ENCODE peak calls at places on chromosomes 7 and 10, in seven cellular contexts. One of them, this sample, is unnamed.

GRCh38 chr10:3785849-3786290 is 861 bp upstream of the KLF6 start:
- DNase-seq in foreskin fibroblast: peak
- DNase-seq in left colon: no peak
- DNase-seq in germinal center: no peak
- DNase-seq in GM03348: no peak
- DNase-seq in M059J: peak
- DNase-seq in nephron progenitor cell: peak
- DNase-seq in this sample: no peak

GRCh38 chr7:151436446-151437162 is 3.3 kb downstream of the CRYGN start:
- DNase-seq in foreskin fibroblast: peak
- DNase-seq in left colon: no peak
- DNase-seq in germinal center: no peak
- DNase-seq in GM03348: peak
- DNase-seq in M059J: no peak
- DNase-seq in nephron progenitor cell: no peak
- DNase-seq in this sample: no peak

GRCh38 chr10:6202098-6202683 is 541 bp upstream of the PFKFB3 start:
- DNase-seq in foreskin fibroblast: no peak
- DNase-seq in left colon: peak
- DNase-seq in germinal center: peak
- DNase-seq in GM03348: no peak
- DNase-seq in M059J: peak
- DNase-seq in nephron progenitor cell: peak
- DNase-seq in this sample: no peak

GRCh38 chr7:47751068-47751467 is 169.2 kb upstream of the TNS3 start:
- DNase-seq in foreskin fibroblast: no peak
- DNase-seq in left colon: no peak
- DNase-seq in germinal center: no peak
- DNase-seq in GM03348: no peak
- DNase-seq in M059J: no peak
- DNase-seq in nephron progenitor cell: no peak
- DNase-seq in this sample: no peak

GRCh38 chr10:95637140-95637539 is 19.4 kb downstream of the ALDH18A1 start:
- DNase-seq in foreskin fibroblast: no peak
- DNase-seq in left colon: no peak
- DNase-seq in germinal center: no peak
- DNase-seq in GM03348: no peak
- DNase-seq in M059J: no peak
- DNase-seq in nephron progenitor cell: no peak
- DNase-seq in this sample: no peak

GRCh38 chr10:102280397-102281015 is 35.2 kb downstream of the GBF1 start:
- DNase-seq in foreskin fibroblast: peak
- DNase-seq in left colon: no peak
- DNase-seq in germinal center: no peak
- DNase-seq in GM03348: peak
- DNase-seq in M059J: no peak
- DNase-seq in nephron progenitor cell: no peak
- DNase-seq in this sample: peak

GRCh38 chr10:43299579-43299978 is 32.7 kb upstream of the RASGEF1A start:
- DNase-seq in foreskin fibroblast: no peak
- DNase-seq in left colon: no peak
- DNase-seq in germinal center: no peak
- DNase-seq in GM03348: no peak
- DNase-seq in M059J: no peak
- DNase-seq in nephron progenitor cell: no peak
- DNase-seq in this sample: no peak

GRCh38 chr10:103896225-103896624 is 21.8 kb downstream of the STN1 start:
- DNase-seq in foreskin fibroblast: peak
- DNase-seq in left colon: no peak
- DNase-seq in germinal center: no peak
- DNase-seq in GM03348: no peak
- DNase-seq in M059J: peak
- DNase-seq in nephron progenitor cell: no peak
- DNase-seq in this sample: no peak

GRCh38 chr7:37150856-37151255 is 297.8 kb downstream of the ELMO1 start:
- DNase-seq in foreskin fibroblast: no peak
- DNase-seq in left colon: no peak
- DNase-seq in germinal center: no peak
- DNase-seq in GM03348: no peak
- DNase-seq in M059J: no peak
- DNase-seq in nephron progenitor cell: no peak
- DNase-seq in this sample: no peak

GRCh38 chr7:13352677-13353076 is 636.8 kb downstream of the ETV1 start:
- DNase-seq in foreskin fibroblast: no peak
- DNase-seq in left colon: no peak
- DNase-seq in germinal center: no peak
- DNase-seq in GM03348: no peak
- DNase-seq in M059J: no peak
- DNase-seq in nephron progenitor cell: no peak
- DNase-seq in this sample: no peak

GRCh38 chr10:13745271-13745670 is 158.5 kb downstream of the PRPF18 start:
- DNase-seq in foreskin fibroblast: no peak
- DNase-seq in left colon: no peak
- DNase-seq in germinal center: no peak
- DNase-seq in GM03348: no peak
- DNase-seq in M059J: no peak
- DNase-seq in nephron progenitor cell: no peak
- DNase-seq in this sample: no peak

GRCh38 chr10:70503776-70504175 is 25.2 kb downstream of the PALD1 start:
- DNase-seq in foreskin fibroblast: no peak
- DNase-seq in left colon: no peak
- DNase-seq in germinal center: no peak
- DNase-seq in GM03348: no peak
- DNase-seq in M059J: no peak
- DNase-seq in nephron progenitor cell: no peak
- DNase-seq in this sample: no peak

GRCh38 chr10:49187950-49188761 is at the start of gene TMEM273:
- DNase-seq in foreskin fibroblast: no peak
- DNase-seq in left colon: peak
- DNase-seq in germinal center: peak
- DNase-seq in GM03348: no peak
- DNase-seq in M059J: peak
- DNase-seq in nephron progenitor cell: no peak
- DNase-seq in this sample: peak

GRCh38 chr7:24911213-24911603 is 68.8 kb downstream of the OSBPL3 start:
- DNase-seq in foreskin fibroblast: no peak
- DNase-seq in left colon: no peak
- DNase-seq in germinal center: peak
- DNase-seq in GM03348: no peak
- DNase-seq in M059J: no peak
- DNase-seq in nephron progenitor cell: no peak
- DNase-seq in this sample: no peak

GRCh38 chr10:78408671-78409472 is 375.2 kb downstream of the RPS24 start:
- DNase-seq in foreskin fibroblast: no peak
- DNase-seq in left colon: peak
- DNase-seq in germinal center: no peak
- DNase-seq in GM03348: peak
- DNase-seq in M059J: peak
- DNase-seq in nephron progenitor cell: no peak
- DNase-seq in this sample: peak

GRCh38 chr7:157683251-157684156 is 346.7 kb downstream of the DNAJB6 start:
- DNase-seq in foreskin fibroblast: no peak
- DNase-seq in left colon: no peak
- DNase-seq in germinal center: no peak
- DNase-seq in GM03348: no peak
- DNase-seq in M059J: no peak
- DNase-seq in nephron progenitor cell: no peak
- DNase-seq in this sample: no peak

GRCh38 chr10:110395350-110396283 is 90.9 kb upstream of the SMNDC1 start:
- DNase-seq in foreskin fibroblast: peak
- DNase-seq in left colon: peak
- DNase-seq in germinal center: no peak
- DNase-seq in GM03348: no peak
- DNase-seq in M059J: peak
- DNase-seq in nephron progenitor cell: peak
- DNase-seq in this sample: peak

GRCh38 chr10:22537810-22538209 is 176.6 kb downstream of the PIP4K2A start:
- DNase-seq in foreskin fibroblast: no peak
- DNase-seq in left colon: no peak
- DNase-seq in germinal center: no peak
- DNase-seq in GM03348: no peak
- DNase-seq in M059J: no peak
- DNase-seq in nephron progenitor cell: no peak
- DNase-seq in this sample: peak

GRCh38 chr10:132541601-132542011 is 4.0 kb downstream of the INPP5A start:
- DNase-seq in foreskin fibroblast: no peak
- DNase-seq in left colon: peak
- DNase-seq in germinal center: no peak
- DNase-seq in GM03348: no peak
- DNase-seq in M059J: no peak
- DNase-seq in nephron progenitor cell: no peak
- DNase-seq in this sample: no peak

GRCh38 chr7:30923009-30923773 is 11.5 kb downstream of the AQP1 start:
- DNase-seq in foreskin fibroblast: no peak
- DNase-seq in left colon: no peak
- DNase-seq in germinal center: no peak
- DNase-seq in GM03348: no peak
- DNase-seq in M059J: no peak
- DNase-seq in nephron progenitor cell: peak
- DNase-seq in this sample: no peak

GRCh38 chr7:85160223-85160622 is 26.6 kb downstream of the SEMA3D start:
- DNase-seq in foreskin fibroblast: peak
- DNase-seq in left colon: no peak
- DNase-seq in germinal center: no peak
- DNase-seq in GM03348: peak
- DNase-seq in M059J: peak
- DNase-seq in nephron progenitor cell: no peak
- DNase-seq in this sample: no peak

GRCh38 chr10:119270893-119271361 is 63.6 kb downstream of the GRK5 start:
- DNase-seq in foreskin fibroblast: no peak
- DNase-seq in left colon: peak
- DNase-seq in germinal center: peak
- DNase-seq in GM03348: no peak
- DNase-seq in M059J: no peak
- DNase-seq in nephron progenitor cell: no peak
- DNase-seq in this sample: peak

GRCh38 chr7:120806669-120807068 is 51.3 kb downstream of the TSPAN12 start:
- DNase-seq in foreskin fibroblast: peak
- DNase-seq in left colon: no peak
- DNase-seq in germinal center: no peak
- DNase-seq in GM03348: no peak
- DNase-seq in M059J: no peak
- DNase-seq in nephron progenitor cell: no peak
- DNase-seq in this sample: no peak

GRCh38 chr7:24337180-24337579 is 53.2 kb downstream of the NPY start:
- DNase-seq in foreskin fibroblast: no peak
- DNase-seq in left colon: no peak
- DNase-seq in germinal center: no peak
- DNase-seq in GM03348: no peak
- DNase-seq in M059J: peak
- DNase-seq in nephron progenitor cell: no peak
- DNase-seq in this sample: no peak

GRCh38 chr7:50962281-50962883 is 179.7 kb upstream of the GRB10 start:
- DNase-seq in foreskin fibroblast: no peak
- DNase-seq in left colon: no peak
- DNase-seq in germinal center: no peak
- DNase-seq in GM03348: no peak
- DNase-seq in M059J: peak
- DNase-seq in nephron progenitor cell: no peak
- DNase-seq in this sample: no peak

GRCh38 chr7:128948976-128949760 is 11.4 kb downstream of the IRF5 start:
- DNase-seq in foreskin fibroblast: peak
- DNase-seq in left colon: no peak
- DNase-seq in germinal center: no peak
- DNase-seq in GM03348: no peak
- DNase-seq in M059J: no peak
- DNase-seq in nephron progenitor cell: no peak
- DNase-seq in this sample: no peak

GRCh38 chr10:95793401-95794045 is 37.6 kb downstream of the ENTPD1 start:
- DNase-seq in foreskin fibroblast: no peak
- DNase-seq in left colon: peak
- DNase-seq in germinal center: no peak
- DNase-seq in GM03348: no peak
- DNase-seq in M059J: no peak
- DNase-seq in nephron progenitor cell: no peak
- DNase-seq in this sample: no peak

GRCh38 chr10:101617824-101618568 is 29.9 kb downstream of the DPCD start:
- DNase-seq in foreskin fibroblast: no peak
- DNase-seq in left colon: no peak
- DNase-seq in germinal center: no peak
- DNase-seq in GM03348: no peak
- DNase-seq in M059J: no peak
- DNase-seq in nephron progenitor cell: no peak
- DNase-seq in this sample: no peak

GRCh38 chr7:107152011-107152410 is 16.8 kb upstream of the HBP1 start:
- DNase-seq in foreskin fibroblast: peak
- DNase-seq in left colon: no peak
- DNase-seq in germinal center: no peak
- DNase-seq in GM03348: peak
- DNase-seq in M059J: peak
- DNase-seq in nephron progenitor cell: no peak
- DNase-seq in this sample: no peak

GRCh38 chr10:110794808-110795207 is 76.9 kb upstream of the PDCD4 start:
- DNase-seq in foreskin fibroblast: no peak
- DNase-seq in left colon: no peak
- DNase-seq in germinal center: no peak
- DNase-seq in GM03348: no peak
- DNase-seq in M059J: no peak
- DNase-seq in nephron progenitor cell: no peak
- DNase-seq in this sample: peak

GRCh38 chr10:99682752-99683151 is 23.4 kb downstream of the ENTPD7 start:
- DNase-seq in foreskin fibroblast: no peak
- DNase-seq in left colon: no peak
- DNase-seq in germinal center: no peak
- DNase-seq in GM03348: no peak
- DNase-seq in M059J: peak
- DNase-seq in nephron progenitor cell: no peak
- DNase-seq in this sample: no peak

GRCh38 chr10:31321396-31321941 is 2.5 kb downstream of the ZEB1 start:
- DNase-seq in foreskin fibroblast: peak
- DNase-seq in left colon: no peak
- DNase-seq in germinal center: no peak
- DNase-seq in GM03348: no peak
- DNase-seq in M059J: no peak
- DNase-seq in nephron progenitor cell: no peak
- DNase-seq in this sample: no peak

GRCh38 chr10:43417950-43418768 is 9.2 kb upstream of the HNRNPF start:
- DNase-seq in foreskin fibroblast: no peak
- DNase-seq in left colon: no peak
- DNase-seq in germinal center: peak
- DNase-seq in GM03348: no peak
- DNase-seq in M059J: no peak
- DNase-seq in nephron progenitor cell: no peak
- DNase-seq in this sample: no peak

This sample was measured in left cardiac atrium.